ENCODE peak calls at places on chromosome 7, in eight cellular contexts. One of them, this sample, is unnamed.

GRCh38 chr7:13989138-13989943 is at the start of gene ETV1:
- DNase-seq in NCI-H774: peak
- DNase-seq in HEK293T: peak
- DNase-seq in NCI-H446 treated with DMSO at 0.1 percent for 48 hours: peak
- DNase-seq in K562: peak
- DNase-seq in NCI-H2081: peak
- DNase-seq in stomach: peak
- DNase-seq in iPS DF 19.7: peak
- DNase-seq in this sample: peak

GRCh38 chr7:47690902-47691558 is 109.1 kb upstream of the TNS3 start:
- DNase-seq in NCI-H774: no peak
- DNase-seq in HEK293T: no peak
- DNase-seq in NCI-H446 treated with DMSO at 0.1 percent for 48 hours: no peak
- DNase-seq in K562: no peak
- DNase-seq in NCI-H2081: no peak
- DNase-seq in stomach: no peak
- DNase-seq in iPS DF 19.7: no peak
- DNase-seq in this sample: no peak

GRCh38 chr7:120877706-120878105 is 19.8 kb upstream of the TSPAN12 start:
- DNase-seq in NCI-H774: no peak
- DNase-seq in HEK293T: no peak
- DNase-seq in NCI-H446 treated with DMSO at 0.1 percent for 48 hours: no peak
- DNase-seq in K562: no peak
- DNase-seq in NCI-H2081: no peak
- DNase-seq in stomach: no peak
- DNase-seq in iPS DF 19.7: no peak
- DNase-seq in this sample: no peak

GRCh38 chr7:21281193-21281592 is 146.7 kb upstream of the SP4 start:
- DNase-seq in NCI-H774: no peak
- DNase-seq in HEK293T: no peak
- DNase-seq in NCI-H446 treated with DMSO at 0.1 percent for 48 hours: no peak
- DNase-seq in K562: no peak
- DNase-seq in NCI-H2081: no peak
- DNase-seq in stomach: no peak
- DNase-seq in iPS DF 19.7: no peak
- DNase-seq in this sample: no peak

GRCh38 chr7:34158311-34158710 is 253.0 kb downstream of the BMPER start:
- DNase-seq in NCI-H774: peak
- DNase-seq in HEK293T: no peak
- DNase-seq in NCI-H446 treated with DMSO at 0.1 percent for 48 hours: no peak
- DNase-seq in K562: no peak
- DNase-seq in NCI-H2081: peak
- DNase-seq in stomach: no peak
- DNase-seq in iPS DF 19.7: no peak
- DNase-seq in this sample: no peak

GRCh38 chr7:29167721-29168120 is 21.4 kb upstream of the CPVL start:
- DNase-seq in NCI-H774: no peak
- DNase-seq in HEK293T: no peak
- DNase-seq in NCI-H446 treated with DMSO at 0.1 percent for 48 hours: no peak
- DNase-seq in K562: no peak
- DNase-seq in NCI-H2081: no peak
- DNase-seq in stomach: no peak
- DNase-seq in iPS DF 19.7: no peak
- DNase-seq in this sample: no peak

GRCh38 chr7:103547451-103548284 is 101.7 kb upstream of the SLC26A5 start:
- DNase-seq in NCI-H774: no peak
- DNase-seq in HEK293T: no peak
- DNase-seq in NCI-H446 treated with DMSO at 0.1 percent for 48 hours: no peak
- DNase-seq in K562: no peak
- DNase-seq in NCI-H2081: no peak
- DNase-seq in stomach: no peak
- DNase-seq in iPS DF 19.7: no peak
- DNase-seq in this sample: no peak

GRCh38 chr7:149831730-149832219 is 6.4 kb upstream of the ZNF862 start:
- DNase-seq in NCI-H774: no peak
- DNase-seq in HEK293T: no peak
- DNase-seq in NCI-H446 treated with DMSO at 0.1 percent for 48 hours: no peak
- DNase-seq in K562: no peak
- DNase-seq in NCI-H2081: no peak
- DNase-seq in stomach: no peak
- DNase-seq in iPS DF 19.7: no peak
- DNase-seq in this sample: no peak

GRCh38 chr7:149849174-149849573 is 11.0 kb downstream of the ZNF862 start:
- DNase-seq in NCI-H774: no peak
- DNase-seq in HEK293T: no peak
- DNase-seq in NCI-H446 treated with DMSO at 0.1 percent for 48 hours: no peak
- DNase-seq in K562: no peak
- DNase-seq in NCI-H2081: no peak
- DNase-seq in stomach: no peak
- DNase-seq in iPS DF 19.7: no peak
- DNase-seq in this sample: no peak

GRCh38 chr7:150688630-150689029 is 3.1 kb downstream of the GIMAP2 start:
- DNase-seq in NCI-H774: no peak
- DNase-seq in HEK293T: no peak
- DNase-seq in NCI-H446 treated with DMSO at 0.1 percent for 48 hours: no peak
- DNase-seq in K562: no peak
- DNase-seq in NCI-H2081: no peak
- DNase-seq in stomach: no peak
- DNase-seq in iPS DF 19.7: no peak
- DNase-seq in this sample: no peak

GRCh38 chr7:18541189-18541870 is 45.8 kb downstream of the HDAC9 start:
- DNase-seq in NCI-H774: no peak
- DNase-seq in HEK293T: no peak
- DNase-seq in NCI-H446 treated with DMSO at 0.1 percent for 48 hours: peak
- DNase-seq in K562: no peak
- DNase-seq in NCI-H2081: peak
- DNase-seq in stomach: peak
- DNase-seq in iPS DF 19.7: no peak
- DNase-seq in this sample: no peak

GRCh38 chr7:3294432-3295100 is 6.5 kb upstream of the SDK1 start:
- DNase-seq in NCI-H774: peak
- DNase-seq in HEK293T: no peak
- DNase-seq in NCI-H446 treated with DMSO at 0.1 percent for 48 hours: no peak
- DNase-seq in K562: no peak
- DNase-seq in NCI-H2081: peak
- DNase-seq in stomach: peak
- DNase-seq in iPS DF 19.7: no peak
- DNase-seq in this sample: no peak

GRCh38 chr7:157414702-157415096 is 77.9 kb downstream of the DNAJB6 start:
- DNase-seq in NCI-H774: no peak
- DNase-seq in HEK293T: no peak
- DNase-seq in NCI-H446 treated with DMSO at 0.1 percent for 48 hours: no peak
- DNase-seq in K562: no peak
- DNase-seq in NCI-H2081: no peak
- DNase-seq in stomach: no peak
- DNase-seq in iPS DF 19.7: no peak
- DNase-seq in this sample: no peak

GRCh38 chr7:24227603-24228359 is 56.2 kb upstream of the NPY start:
- DNase-seq in NCI-H774: no peak
- DNase-seq in HEK293T: no peak
- DNase-seq in NCI-H446 treated with DMSO at 0.1 percent for 48 hours: no peak
- DNase-seq in K562: no peak
- DNase-seq in NCI-H2081: no peak
- DNase-seq in stomach: no peak
- DNase-seq in iPS DF 19.7: no peak
- DNase-seq in this sample: no peak

GRCh38 chr7:41156268-41156667 is 546.6 kb downstream of the INHBA start:
- DNase-seq in NCI-H774: no peak
- DNase-seq in HEK293T: no peak
- DNase-seq in NCI-H446 treated with DMSO at 0.1 percent for 48 hours: no peak
- DNase-seq in K562: no peak
- DNase-seq in NCI-H2081: no peak
- DNase-seq in stomach: no peak
- DNase-seq in iPS DF 19.7: no peak
- DNase-seq in this sample: no peak

GRCh38 chr7:22356855-22357310 is at the start of gene RAPGEF5:
- DNase-seq in NCI-H774: peak
- DNase-seq in HEK293T: peak
- DNase-seq in NCI-H446 treated with DMSO at 0.1 percent for 48 hours: no peak
- DNase-seq in K562: no peak
- DNase-seq in NCI-H2081: peak
- DNase-seq in stomach: peak
- DNase-seq in iPS DF 19.7: no peak
- DNase-seq in this sample: no peak

GRCh38 chr7:14504134-14504533 is 398.4 kb downstream of the DGKB start:
- DNase-seq in NCI-H774: peak
- DNase-seq in HEK293T: no peak
- DNase-seq in NCI-H446 treated with DMSO at 0.1 percent for 48 hours: no peak
- DNase-seq in K562: no peak
- DNase-seq in NCI-H2081: peak
- DNase-seq in stomach: no peak
- DNase-seq in iPS DF 19.7: peak
- DNase-seq in this sample: no peak

GRCh38 chr7:150514748-150515222 is at the start of gene GIMAP7:
- DNase-seq in NCI-H774: no peak
- DNase-seq in HEK293T: no peak
- DNase-seq in NCI-H446 treated with DMSO at 0.1 percent for 48 hours: no peak
- DNase-seq in K562: no peak
- DNase-seq in NCI-H2081: no peak
- DNase-seq in stomach: no peak
- DNase-seq in iPS DF 19.7: no peak
- DNase-seq in this sample: no peak

GRCh38 chr7:102097601-102098161 is 189.0 kb upstream of the SH2B2 start:
- DNase-seq in NCI-H774: no peak
- DNase-seq in HEK293T: no peak
- DNase-seq in NCI-H446 treated with DMSO at 0.1 percent for 48 hours: no peak
- DNase-seq in K562: no peak
- DNase-seq in NCI-H2081: no peak
- DNase-seq in stomach: no peak
- DNase-seq in iPS DF 19.7: no peak
- DNase-seq in this sample: no peak

GRCh38 chr7:51350195-51350896 is 33.7 kb upstream of the COBL start:
- DNase-seq in NCI-H774: peak
- DNase-seq in HEK293T: peak
- DNase-seq in NCI-H446 treated with DMSO at 0.1 percent for 48 hours: no peak
- DNase-seq in K562: no peak
- DNase-seq in NCI-H2081: peak
- DNase-seq in stomach: peak
- DNase-seq in iPS DF 19.7: no peak
- DNase-seq in this sample: peak

GRCh38 chr7:379456-380225 is 89.7 kb downstream of the FOXL3 start:
- DNase-seq in NCI-H774: no peak
- DNase-seq in HEK293T: no peak
- DNase-seq in NCI-H446 treated with DMSO at 0.1 percent for 48 hours: no peak
- DNase-seq in K562: peak
- DNase-seq in NCI-H2081: peak
- DNase-seq in stomach: peak
- DNase-seq in iPS DF 19.7: no peak
- DNase-seq in this sample: no peak

GRCh38 chr7:24898691-24899090 is 81.3 kb downstream of the OSBPL3 start:
- DNase-seq in NCI-H774: no peak
- DNase-seq in HEK293T: no peak
- DNase-seq in NCI-H446 treated with DMSO at 0.1 percent for 48 hours: no peak
- DNase-seq in K562: no peak
- DNase-seq in NCI-H2081: no peak
- DNase-seq in stomach: no peak
- DNase-seq in iPS DF 19.7: no peak
- DNase-seq in this sample: no peak

GRCh38 chr7:41188163-41189130 is 514.4 kb downstream of the INHBA start:
- DNase-seq in NCI-H774: no peak
- DNase-seq in HEK293T: no peak
- DNase-seq in NCI-H446 treated with DMSO at 0.1 percent for 48 hours: no peak
- DNase-seq in K562: no peak
- DNase-seq in NCI-H2081: no peak
- DNase-seq in stomach: no peak
- DNase-seq in iPS DF 19.7: no peak
- DNase-seq in this sample: no peak

GRCh38 chr7:126727930-126728331 is 524.8 kb downstream of the GRM8 start:
- DNase-seq in NCI-H774: no peak
- DNase-seq in HEK293T: no peak
- DNase-seq in NCI-H446 treated with DMSO at 0.1 percent for 48 hours: no peak
- DNase-seq in K562: peak
- DNase-seq in NCI-H2081: no peak
- DNase-seq in stomach: no peak
- DNase-seq in iPS DF 19.7: no peak
- DNase-seq in this sample: no peak

GRCh38 chr7:31073486-31074383 is 21.6 kb downstream of the ADCYAP1R1 start:
- DNase-seq in NCI-H774: no peak
- DNase-seq in HEK293T: no peak
- DNase-seq in NCI-H446 treated with DMSO at 0.1 percent for 48 hours: no peak
- DNase-seq in K562: no peak
- DNase-seq in NCI-H2081: no peak
- DNase-seq in stomach: no peak
- DNase-seq in iPS DF 19.7: no peak
- DNase-seq in this sample: no peak

GRCh38 chr7:2445898-2446555 is 30.2 kb downstream of the GRIFIN start:
- DNase-seq in NCI-H774: no peak
- DNase-seq in HEK293T: no peak
- DNase-seq in NCI-H446 treated with DMSO at 0.1 percent for 48 hours: no peak
- DNase-seq in K562: no peak
- DNase-seq in NCI-H2081: no peak
- DNase-seq in stomach: no peak
- DNase-seq in iPS DF 19.7: no peak
- DNase-seq in this sample: no peak

GRCh38 chr7:111138196-111138569 is 47.3 kb downstream of the LRRN3 start:
- DNase-seq in NCI-H774: no peak
- DNase-seq in HEK293T: no peak
- DNase-seq in NCI-H446 treated with DMSO at 0.1 percent for 48 hours: no peak
- DNase-seq in K562: no peak
- DNase-seq in NCI-H2081: peak
- DNase-seq in stomach: no peak
- DNase-seq in iPS DF 19.7: no peak
- DNase-seq in this sample: no peak

GRCh38 chr7:100584677-100585510 is 1.0 kb downstream of the LRCH4 start:
- DNase-seq in NCI-H774: no peak
- DNase-seq in HEK293T: no peak
- DNase-seq in NCI-H446 treated with DMSO at 0.1 percent for 48 hours: no peak
- DNase-seq in K562: peak
- DNase-seq in NCI-H2081: peak
- DNase-seq in stomach: peak
- DNase-seq in iPS DF 19.7: no peak
- DNase-seq in this sample: peak

GRCh38 chr7:127937066-127937680 is 94.1 kb downstream of the LRRC4 start:
- DNase-seq in NCI-H774: no peak
- DNase-seq in HEK293T: no peak
- DNase-seq in NCI-H446 treated with DMSO at 0.1 percent for 48 hours: no peak
- DNase-seq in K562: no peak
- DNase-seq in NCI-H2081: no peak
- DNase-seq in stomach: no peak
- DNase-seq in iPS DF 19.7: no peak
- DNase-seq in this sample: no peak

GRCh38 chr7:138317044-138317596 is 142.9 kb upstream of the TRIM24 start:
- DNase-seq in NCI-H774: no peak
- DNase-seq in HEK293T: no peak
- DNase-seq in NCI-H446 treated with DMSO at 0.1 percent for 48 hours: no peak
- DNase-seq in K562: no peak
- DNase-seq in NCI-H2081: no peak
- DNase-seq in stomach: no peak
- DNase-seq in iPS DF 19.7: no peak
- DNase-seq in this sample: no peak

GRCh38 chr7:134948246-134948645 is 38.1 kb upstream of the AGBL3 start:
- DNase-seq in NCI-H774: no peak
- DNase-seq in HEK293T: no peak
- DNase-seq in NCI-H446 treated with DMSO at 0.1 percent for 48 hours: no peak
- DNase-seq in K562: no peak
- DNase-seq in NCI-H2081: no peak
- DNase-seq in stomach: no peak
- DNase-seq in iPS DF 19.7: no peak
- DNase-seq in this sample: no peak

GRCh38 chr7:2120841-2121830 is 111.6 kb downstream of the MAD1L1 start:
- DNase-seq in NCI-H774: no peak
- DNase-seq in HEK293T: no peak
- DNase-seq in NCI-H446 treated with DMSO at 0.1 percent for 48 hours: no peak
- DNase-seq in K562: no peak
- DNase-seq in NCI-H2081: no peak
- DNase-seq in stomach: peak
- DNase-seq in iPS DF 19.7: no peak
- DNase-seq in this sample: no peak

GRCh38 chr7:141674201-141674671 is 27.7 kb downstream of the DENND11 start:
- DNase-seq in NCI-H774: no peak
- DNase-seq in HEK293T: no peak
- DNase-seq in NCI-H446 treated with DMSO at 0.1 percent for 48 hours: no peak
- DNase-seq in K562: no peak
- DNase-seq in NCI-H2081: no peak
- DNase-seq in stomach: no peak
- DNase-seq in iPS DF 19.7: no peak
- DNase-seq in this sample: no peak

GRCh38 chr7:99193527-99194214 is 14.2 kb downstream of the KPNA7 start:
- DNase-seq in NCI-H774: no peak
- DNase-seq in HEK293T: no peak
- DNase-seq in NCI-H446 treated with DMSO at 0.1 percent for 48 hours: no peak
- DNase-seq in K562: no peak
- DNase-seq in NCI-H2081: no peak
- DNase-seq in stomach: no peak
- DNase-seq in iPS DF 19.7: no peak
- DNase-seq in this sample: no peak

This sample was measured in lung.